ENCODE peak calls at places on chromosomes 1 and 21, in seven cellular contexts. J is NCI-H446 treated with DMSO at 0.1 percent for 48 hours; A is stimulated activated CD8-positive, alpha-beta memory T cell treated with anti-CD3 and anti-CD28 coated beads, Interleukin-4, amount 100 ng/mL, for 4 hours; S is AML-193; H is NB4; C is CD8-positive, alpha-beta T cell; W is pons. B is an unnamed sample.

GRCh38 chr1:228036701-228037231 is 30.0 kb downstream of the WNT3A start:
- DNase-seq in J (no peak), A (no peak), S (no peak), H (no peak), C (no peak), W (no peak), B (no peak)

GRCh38 chr1:41674501-41674900 is 190.0 kb upstream of the EDN2 start:
- DNase-seq in J (no peak), A (no peak), S (no peak), H (no peak), C (no peak), W (no peak), B (no peak)

GRCh38 chr1:30911061-30911954 is 2.8 kb upstream of the SDC3 start:
- DNase-seq in J (peak), A (no peak), S (peak), H (peak), C (peak), W (peak), B (peak)

GRCh38 chr1:111921948-111922347 is 67.5 kb downstream of the KCND3 start:
- DNase-seq in J (no peak), A (no peak), S (no peak), H (no peak), C (no peak), W (peak), B (no peak)

GRCh38 chr1:7366955-7367665 is 404.0 kb upstream of the VAMP3 start:
- DNase-seq in J (no peak), A (no peak), S (no peak), H (no peak), C (no peak), W (no peak), B (no peak)

GRCh38 chr1:7752512-7753417 is 18.3 kb upstream of the VAMP3 start:
- DNase-seq in J (no peak), A (peak), S (peak), H (peak), C (peak), W (peak), B (peak)

GRCh38 chr21:42142598-42142997 is 71.5 kb downstream of the UMODL1 start:
- DNase-seq in J (no peak), A (no peak), S (no peak), H (no peak), C (no peak), W (no peak), B (no peak)

GRCh38 chr1:219973221-219973620 is 44.9 kb upstream of the SLC30A10 start:
- DNase-seq in J (no peak), A (no peak), S (no peak), H (no peak), C (no peak), W (no peak), B (no peak)

GRCh38 chr1:18198240-18198639 is 90.6 kb downstream of the IGSF21 start:
- DNase-seq in J (peak), A (no peak), S (no peak), H (no peak), C (no peak), W (no peak), B (peak)

GRCh38 chr1:4083171-4084052 is 183.3 kb upstream of the C1orf174 start:
- DNase-seq in J (no peak), A (no peak), S (no peak), H (no peak), C (no peak), W (no peak), B (no peak)

GRCh38 chr1:10888791-10889627 is 92.6 kb upstream of the CASZ1 start:
- DNase-seq in J (no peak), A (no peak), S (no peak), H (no peak), C (no peak), W (no peak), B (no peak)

GRCh38 chr1:167439301-167439988 is 78.9 kb downstream of the CD247 start:
- DNase-seq in J (no peak), A (no peak), S (no peak), H (peak), C (no peak), W (peak), B (no peak)

GRCh38 chr1:232547938-232548484 is 81.9 kb downstream of the SIPA1L2 start:
- DNase-seq in J (no peak), A (no peak), S (no peak), H (no peak), C (no peak), W (no peak), B (no peak)

GRCh38 chr1:55635856-55636255 is 420.7 kb upstream of the USP24 start:
- DNase-seq in J (no peak), A (no peak), S (no peak), H (no peak), C (no peak), W (no peak), B (no peak)

GRCh38 chr1:226444901-226445300 is 37.0 kb upstream of the PARP1 start:
- DNase-seq in J (no peak), A (no peak), S (no peak), H (peak), C (peak), W (no peak), B (no peak)

GRCh38 chr1:15738416-15739113 is 2.5 kb downstream of the SLC25A34 start:
- DNase-seq in J (no peak), A (no peak), S (no peak), H (no peak), C (no peak), W (no peak), B (no peak)

GRCh38 chr1:203480084-203480483 is 4.5 kb downstream of the PRELP start:
- DNase-seq in J (no peak), A (no peak), S (no peak), H (no peak), C (no peak), W (no peak), B (no peak)